ENCODE peak calls at places on chromosomes 16 and 17, in seven cellular contexts. R, Y, E, G, A, S and F are unnamed samples.

GRCh38 chr16:88314991-88315542 is 67.7 kb upstream of the ZNF469 start:
- DNase-seq in R (no peak), Y (no peak), E (no peak), G (no peak), A (no peak), S (no peak), F (no peak)

GRCh38 chr17:2844386-2844785 is 48.1 kb downstream of the RAP1GAP2 start:
- DNase-seq in R (no peak), Y (no peak), E (peak), G (no peak), A (peak), S (no peak), F (no peak)

GRCh38 chr17:59734226-59734625 is 26.8 kb downstream of the VMP1 start:
- DNase-seq in R (no peak), Y (no peak), E (no peak), G (no peak), A (no peak), S (no peak), F (no peak)

GRCh38 chr17:13306310-13306962 is 288.6 kb upstream of the ELAC2 start:
- DNase-seq in R (no peak), Y (no peak), E (peak), G (no peak), A (peak), S (peak), F (no peak)

GRCh38 chr17:37826497-37827115 is 81.7 kb upstream of the HNF1B start:
- DNase-seq in R (no peak), Y (no peak), E (no peak), G (no peak), A (no peak), S (no peak), F (no peak)

GRCh38 chr17:66165537-66166123 is 26.3 kb downstream of the CEP112 start:
- DNase-seq in R (no peak), Y (no peak), E (peak), G (no peak), A (peak), S (peak), F (no peak)

GRCh38 chr16:67562918-67563707 is 787 bp downstream of the CTCF start:
- DNase-seq in R (no peak), Y (peak), E (peak), G (peak), A (peak), S (peak), F (peak)

GRCh38 chr17:55632236-55632635 is 90.4 kb downstream of the TMEM100 start:
- DNase-seq in R (no peak), Y (no peak), E (no peak), G (no peak), A (no peak), S (no peak), F (no peak)

GRCh38 chr17:74123350-74123749 is 80.1 kb upstream of the RPL38 start:
- DNase-seq in R (no peak), Y (no peak), E (no peak), G (no peak), A (no peak), S (no peak), F (no peak)

GRCh38 chr17:78759203-78759968 is 22.7 kb downstream of the CYTH1 start:
- DNase-seq in R (no peak), Y (no peak), E (no peak), G (no peak), A (peak), S (peak), F (peak)

GRCh38 chr17:36731806-36732205 is 130.4 kb downstream of the MRM1 start:
- DNase-seq in R (no peak), Y (no peak), E (no peak), G (no peak), A (no peak), S (no peak), F (no peak)

GRCh38 chr17:73196500-73196899 is 3.6 kb downstream of the COG1 start:
- DNase-seq in R (no peak), Y (no peak), E (peak), G (peak), A (peak), S (peak), F (peak)

GRCh38 chr17:73271078-73271477 is 9.4 kb upstream of the CPSF4L start:
- DNase-seq in R (no peak), Y (no peak), E (no peak), G (no peak), A (no peak), S (no peak), F (no peak)

GRCh38 chr16:86227801-86228200 is 282.5 kb upstream of the FOXF1 start:
- DNase-seq in R (no peak), Y (peak), E (no peak), G (peak), A (no peak), S (no peak), F (peak)

GRCh38 chr16:78684040-78684611 is 584.7 kb downstream of the WWOX start:
- DNase-seq in R (peak), Y (peak), E (peak), G (no peak), A (peak), S (no peak), F (peak)

GRCh38 chr16:83995756-83996155 is 27.7 kb downstream of the NECAB2 start:
- DNase-seq in R (no peak), Y (no peak), E (no peak), G (no peak), A (peak), S (no peak), F (peak)

GRCh38 chr17:28249706-28250105 is 69.3 kb upstream of the TMEM97 start:
- DNase-seq in R (no peak), Y (no peak), E (no peak), G (no peak), A (no peak), S (no peak), F (no peak)

GRCh38 chr17:1365445-1366039 is 34.5 kb downstream of the YWHAE start:
- DNase-seq in R (peak), Y (no peak), E (peak), G (no peak), A (peak), S (peak), F (peak)

GRCh38 chr17:63881935-63882601 is at the start of gene GH2:
- DNase-seq in R (peak), Y (no peak), E (peak), G (no peak), A (peak), S (peak), F (peak)

GRCh38 chr17:80364091-80364691 is 50.8 kb upstream of the ENDOV start:
- DNase-seq in R (no peak), Y (peak), E (peak), G (peak), A (peak), S (peak), F (no peak)

GRCh38 chr17:40062347-40063033 is at the start of gene THRA:
- DNase-seq in R (no peak), Y (peak), E (no peak), G (peak), A (peak), S (peak), F (peak)

GRCh38 chr16:88713568-88714419 is 7.5 kb downstream of the CTU2 start:
- DNase-seq in R (no peak), Y (no peak), E (no peak), G (no peak), A (no peak), S (peak), F (peak)

GRCh38 chr17:66304304-66305174 is 2.1 kb downstream of the PRKCA start:
- DNase-seq in R (no peak), Y (no peak), E (peak), G (peak), A (no peak), S (no peak), F (no peak)

GRCh38 chr17:50056217-50056960 is 479 bp downstream of the ITGA3 start:
- DNase-seq in R (peak), Y (no peak), E (peak), G (peak), A (peak), S (no peak), F (peak)
- TF ChIP-seq POLR2A in R (no peak), Y (no peak), E (peak), G (peak), A (no peak), S (no peak), F (no peak)

GRCh38 chr16:23706439-23706838 is 6.6 kb downstream of the ERN2 start:
- DNase-seq in R (no peak), Y (no peak), E (no peak), G (no peak), A (no peak), S (no peak), F (no peak)
- TF ChIP-seq POLR2A in R (no peak), Y (no peak), E (no peak), G (no peak), A (no peak), S (no peak), F (no peak)

DNA sequence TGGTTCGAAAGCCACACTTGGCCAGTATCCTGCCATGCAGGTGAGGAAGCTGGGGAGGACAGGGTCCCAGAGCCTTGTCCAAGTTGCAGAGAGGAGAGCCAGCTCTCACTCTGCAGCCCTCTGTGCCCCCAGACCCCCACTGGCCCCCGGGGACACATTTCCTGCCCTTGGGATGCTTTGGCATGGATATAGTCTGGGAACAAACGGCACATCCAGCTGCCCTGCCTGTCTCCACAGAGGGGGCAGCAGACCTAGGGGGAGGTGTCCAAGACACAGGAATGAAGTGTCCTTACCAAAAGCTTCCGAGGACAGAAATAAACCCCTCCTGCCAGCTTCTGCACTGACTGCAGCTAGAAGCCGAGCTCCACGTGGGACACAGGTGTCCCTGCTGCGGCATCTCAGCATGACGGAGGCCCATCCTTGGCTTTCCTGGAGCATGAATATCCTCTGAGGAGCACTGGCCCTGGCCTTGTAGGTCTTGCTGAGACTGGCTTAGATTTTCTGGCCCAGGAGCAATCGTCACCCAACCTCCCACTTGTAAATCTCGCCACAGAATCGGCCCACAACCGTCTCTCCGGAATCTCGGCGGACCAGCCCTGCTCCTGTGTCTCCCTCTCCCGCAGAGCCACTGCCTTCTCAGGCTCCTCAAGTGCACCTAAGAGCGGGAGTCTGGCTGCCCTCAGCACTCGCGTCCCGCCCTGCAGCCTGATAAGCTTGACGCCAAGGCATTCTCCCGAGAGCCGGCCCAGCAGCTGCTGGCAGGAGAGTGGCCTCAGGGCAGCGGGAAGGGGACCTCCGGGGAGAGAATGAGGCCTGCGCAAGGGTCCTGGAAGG is 1.1 kb upstream of the CAPN15 start:
- DNase-seq in R (no peak), Y (no peak), E (no peak), G (no peak), A (peak), S (peak), F (peak)
- TF ChIP-seq POLR2A in R (no peak), Y (no peak), E (peak), G (no peak), A (no peak), S (no peak), F (no peak)

DNA sequence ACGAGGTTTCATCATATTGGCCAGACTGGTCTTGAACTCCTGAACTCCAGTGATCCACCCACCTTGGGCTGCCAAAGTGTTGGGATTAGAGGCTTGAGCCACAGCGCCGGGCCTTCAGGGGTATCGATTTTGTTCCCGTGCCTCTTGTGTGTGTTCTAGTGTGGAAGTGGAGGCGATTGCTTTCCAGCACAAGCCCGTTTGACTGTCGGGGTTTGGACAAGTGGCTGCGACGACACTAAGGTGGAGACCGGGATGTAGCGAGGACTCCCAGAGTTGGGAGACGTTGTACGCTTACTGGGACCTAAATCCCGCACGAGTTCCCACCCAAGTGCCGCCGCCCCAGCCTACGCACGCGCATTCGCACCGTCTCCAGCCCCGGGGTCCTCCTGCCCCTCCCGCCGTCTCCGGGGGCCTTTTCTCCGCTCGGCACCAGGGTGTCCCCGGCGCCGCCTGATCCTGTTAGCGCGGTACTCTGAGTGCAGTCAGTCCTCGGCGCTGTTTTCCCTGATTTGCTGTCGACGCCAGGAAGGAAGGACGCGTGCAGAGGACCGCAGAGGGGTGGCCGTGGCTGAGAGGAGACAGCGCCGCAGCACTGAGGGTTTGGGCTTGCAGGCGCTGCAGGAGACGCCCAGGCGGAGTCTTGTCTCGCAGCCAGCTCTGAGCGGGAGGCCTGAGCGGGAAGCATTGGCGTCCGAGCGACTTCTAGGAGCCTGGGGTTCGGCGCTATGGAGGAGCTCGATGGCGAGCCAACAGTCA is at the start of gene NUP85:
- DNase-seq in R (peak), Y (peak), E (peak), G (peak), A (peak), S (peak), F (peak)
- TF ChIP-seq POLR2A in R (no peak), Y (peak), E (peak), G (peak), A (peak), S (peak), F (no peak)

DNA sequence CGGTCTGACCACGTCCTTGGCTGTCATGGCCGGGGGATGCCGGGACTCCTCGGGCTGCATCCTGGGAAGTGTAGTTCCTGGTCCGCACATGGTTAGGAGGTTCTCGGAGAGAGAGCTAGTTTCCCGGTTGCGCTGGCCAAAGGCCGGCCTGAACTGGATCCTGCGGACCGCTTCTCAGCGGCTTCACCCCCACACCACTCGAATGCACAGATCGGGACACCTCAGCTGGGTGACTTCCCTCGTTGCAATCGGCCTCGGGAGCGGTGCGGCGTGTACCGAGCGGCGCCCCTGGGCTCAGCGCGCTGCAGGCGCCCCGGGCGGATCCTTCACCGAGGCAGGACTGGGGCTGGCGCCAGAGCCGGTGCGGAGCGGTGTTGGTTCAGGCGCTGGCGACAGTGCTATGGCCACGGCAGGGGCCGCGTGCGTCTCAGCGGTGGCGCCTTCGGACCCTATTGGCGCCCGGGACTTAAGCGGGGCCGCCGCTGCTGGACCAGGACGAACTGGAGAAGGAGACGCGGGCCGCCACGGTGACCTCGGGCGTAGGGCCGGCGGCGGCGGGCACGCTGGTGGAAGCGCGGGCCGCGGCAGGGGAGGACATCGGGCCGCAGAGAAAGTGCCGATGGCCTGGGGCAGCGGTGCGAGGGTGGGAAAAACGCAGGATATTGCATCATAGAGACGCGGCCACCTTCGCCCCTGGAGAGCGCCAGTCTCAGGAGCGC is 11.5 kb downstream of the ZNF629 start:
- DNase-seq in R (peak), Y (peak), E (peak), G (peak), A (peak), S (peak), F (peak)
- TF ChIP-seq POLR2A in R (no peak), Y (no peak), E (peak), G (peak), A (peak), S (peak), F (no peak)

GRCh38 chr16:54191163-54191562 is 95.4 kb downstream of the IRX3 start:
- DNase-seq in R (no peak), Y (no peak), E (no peak), G (no peak), A (no peak), S (no peak), F (no peak)
- TF ChIP-seq POLR2A in R (no peak), Y (no peak), E (no peak), G (no peak), A (no peak), S (no peak), F (no peak)